ENCODE peak calls at places on chromosomes 13 and 19, in six cellular contexts. One of them, this sample, is unnamed.

GRCh38 chr19:58406818-58407657 is 1.4 kb upstream of the ZNF584 start:
- DNase-seq in transverse colon: no peak
- DNase-seq in choroid plexus epithelial cell: peak; percentile 38
- DNase-seq in tibial artery: no peak
- DNase-seq in AG10803: no peak
- DNase-seq in GM12865: no peak
- DNase-seq in this sample: no peak

GRCh38 chr19:7742991-7743390 is 4.3 kb downstream of the CD209 start:
- DNase-seq in AG10803: no peak
- DNase-seq in tibial artery: no peak
- DNase-seq in transverse colon: no peak
- DNase-seq in choroid plexus epithelial cell: no peak
- DNase-seq in GM12865: no peak
- DNase-seq in this sample: no peak

GRCh38 chr19:1000095-1000494 is at the start of gene GRIN3B:
- DNase-seq in tibial artery: no peak
- DNase-seq in AG10803: peak; percentile 44
- DNase-seq in choroid plexus epithelial cell: peak; percentile 24
- DNase-seq in GM12865: peak; percentile 62
- DNase-seq in transverse colon: peak; percentile 73
- DNase-seq in this sample: no peak

GRCh38 chr19:41882568-41883462 is at the start of gene ARHGEF1:
- DNase-seq in tibial artery: peak; percentile 74
- DNase-seq in choroid plexus epithelial cell: no peak
- DNase-seq in GM12865: peak; percentile 77
- DNase-seq in transverse colon: peak; percentile 75
- DNase-seq in AG10803: peak; percentile 27
- DNase-seq in this sample: no peak

GRCh38 chr13:114311387-114311786 is 2.9 kb upstream of the CHAMP1 start:
- DNase-seq in transverse colon: no peak
- DNase-seq in choroid plexus epithelial cell: no peak
- DNase-seq in GM12865: no peak
- DNase-seq in AG10803: no peak
- DNase-seq in tibial artery: no peak
- DNase-seq in this sample: no peak

GRCh38 chr13:79501538-79502232 is 20.7 kb downstream of the NDFIP2 start:
- DNase-seq in AG10803: peak; percentile 4
- DNase-seq in GM12865: no peak
- DNase-seq in tibial artery: no peak
- DNase-seq in transverse colon: no peak
- DNase-seq in choroid plexus epithelial cell: peak; percentile 32
- DNase-seq in this sample: no peak

GRCh38 chr13:40420160-40420740 is 246.2 kb downstream of the FOXO1 start:
- DNase-seq in AG10803: no peak
- DNase-seq in tibial artery: no peak
- DNase-seq in GM12865: no peak
- DNase-seq in transverse colon: no peak
- DNase-seq in choroid plexus epithelial cell: no peak
- DNase-seq in this sample: no peak

GRCh38 chr19:55777528-55777927 is 8.6 kb downstream of the RFPL4AL1 start:
- DNase-seq in transverse colon: peak; percentile 14
- DNase-seq in tibial artery: no peak
- DNase-seq in AG10803: no peak
- DNase-seq in GM12865: peak; percentile 9
- DNase-seq in choroid plexus epithelial cell: no peak
- DNase-seq in this sample: no peak

GRCh38 chr19:4501005-4501591 is 17.2 kb downstream of the PLIN4 start:
- DNase-seq in GM12865: no peak
- DNase-seq in AG10803: no peak
- DNase-seq in tibial artery: no peak
- DNase-seq in choroid plexus epithelial cell: no peak
- DNase-seq in transverse colon: no peak
- DNase-seq in this sample: no peak

GRCh38 chr19:11814707-11815050 is 606 bp downstream of the ZNF440 start:
- DNase-seq in transverse colon: peak; percentile 24
- DNase-seq in tibial artery: no peak
- DNase-seq in AG10803: peak; percentile 30
- DNase-seq in choroid plexus epithelial cell: peak; percentile 51
- DNase-seq in GM12865: peak; percentile 24
- DNase-seq in this sample: no peak

GRCh38 chr19:42480335-42481095 is 37.8 kb upstream of the CXCL17 start:
- DNase-seq in GM12865: peak; percentile 19
- DNase-seq in tibial artery: no peak
- DNase-seq in choroid plexus epithelial cell: peak; percentile 47
- DNase-seq in AG10803: peak; percentile 59
- DNase-seq in transverse colon: no peak
- DNase-seq in this sample: no peak

GRCh38 chr13:29429496-29429895 is 166.0 kb downstream of the SLC7A1 start:
- DNase-seq in GM12865: no peak
- DNase-seq in tibial artery: no peak
- DNase-seq in choroid plexus epithelial cell: peak; percentile 38
- DNase-seq in AG10803: peak; percentile 80
- DNase-seq in transverse colon: no peak
- DNase-seq in this sample: no peak

GRCh38 chr13:26964278-26965057 is 203.9 kb upstream of the GPR12 start:
- DNase-seq in AG10803: no peak
- DNase-seq in tibial artery: no peak
- DNase-seq in choroid plexus epithelial cell: peak; percentile 30
- DNase-seq in GM12865: no peak
- DNase-seq in transverse colon: no peak
- DNase-seq in this sample: no peak

GRCh38 chr13:96403241-96403640 is 313.3 kb downstream of the HS6ST3 start:
- DNase-seq in choroid plexus epithelial cell: no peak
- DNase-seq in AG10803: no peak
- DNase-seq in tibial artery: no peak
- DNase-seq in transverse colon: no peak
- DNase-seq in GM12865: no peak
- DNase-seq in this sample: no peak

GRCh38 chr13:112249644-112250610 is 126.2 kb upstream of the SPACA7 start:
- DNase-seq in tibial artery: no peak
- DNase-seq in choroid plexus epithelial cell: no peak
- DNase-seq in GM12865: no peak
- DNase-seq in transverse colon: no peak
- DNase-seq in AG10803: no peak
- DNase-seq in this sample: no peak

GRCh38 chr19:7928741-7929701 is 3.1 kb upstream of the CTXN1 start:
- DNase-seq in AG10803: peak; percentile 89
- DNase-seq in choroid plexus epithelial cell: peak; percentile 91
- DNase-seq in transverse colon: no peak
- DNase-seq in tibial artery: peak; percentile 89
- DNase-seq in GM12865: peak; percentile 72
- DNase-seq in this sample: no peak

GRCh38 chr19:51293571-51294210 is 17.8 kb upstream of the IGLON5 start:
- DNase-seq in GM12865: no peak
- DNase-seq in transverse colon: no peak
- DNase-seq in tibial artery: no peak
- DNase-seq in AG10803: no peak
- DNase-seq in choroid plexus epithelial cell: no peak
- DNase-seq in this sample: no peak

GRCh38 chr13:20882206-20882605 is 20.3 kb downstream of the XPO4 start:
- DNase-seq in GM12865: no peak
- DNase-seq in transverse colon: no peak
- DNase-seq in choroid plexus epithelial cell: peak; percentile 41
- DNase-seq in tibial artery: no peak
- DNase-seq in AG10803: peak; percentile 59
- DNase-seq in this sample: no peak

GRCh38 chr19:11384778-11385129 is 640 bp upstream of the EPOR start:
- DNase-seq in GM12865: no peak
- DNase-seq in transverse colon: no peak
- DNase-seq in tibial artery: no peak
- DNase-seq in AG10803: no peak
- DNase-seq in choroid plexus epithelial cell: no peak
- DNase-seq in this sample: no peak

GRCh38 chr19:55563261-55563690 is 17.4 kb downstream of the ZNF579 start:
- DNase-seq in transverse colon: peak; percentile 53
- DNase-seq in choroid plexus epithelial cell: peak; percentile 13
- DNase-seq in AG10803: peak; percentile 41
- DNase-seq in GM12865: no peak
- DNase-seq in tibial artery: no peak
- DNase-seq in this sample: no peak

GRCh38 chr13:71079638-71080037 is 787.4 kb downstream of the DACH1 start:
- DNase-seq in AG10803: no peak
- DNase-seq in choroid plexus epithelial cell: peak; percentile 1
- DNase-seq in tibial artery: no peak
- DNase-seq in transverse colon: no peak
- DNase-seq in GM12865: no peak
- DNase-seq in this sample: no peak

GRCh38 chr13:32147976-32148375 is 116.4 kb downstream of the FRY start:
- DNase-seq in GM12865: no peak
- DNase-seq in choroid plexus epithelial cell: no peak
- DNase-seq in AG10803: no peak
- DNase-seq in tibial artery: no peak
- DNase-seq in transverse colon: no peak
- DNase-seq in this sample: no peak

GRCh38 chr19:11142528-11143171 is 12.9 kb downstream of the SPC24 start:
- DNase-seq in AG10803: peak; percentile 92
- DNase-seq in GM12865: no peak
- DNase-seq in tibial artery: peak; percentile 97
- DNase-seq in transverse colon: peak; percentile 75
- DNase-seq in choroid plexus epithelial cell: peak; percentile 97
- DNase-seq in this sample: no peak

GRCh38 chr19:36244066-36244465 is 29.2 kb downstream of the ZNF146 start:
- DNase-seq in tibial artery: no peak
- DNase-seq in GM12865: no peak
- DNase-seq in choroid plexus epithelial cell: no peak
- DNase-seq in transverse colon: no peak
- DNase-seq in AG10803: no peak
- DNase-seq in this sample: no peak

GRCh38 chr19:36246006-36246391 is 31.1 kb downstream of the ZNF146 start:
- DNase-seq in tibial artery: no peak
- DNase-seq in choroid plexus epithelial cell: no peak
- DNase-seq in transverse colon: no peak
- DNase-seq in AG10803: peak; percentile 27
- DNase-seq in GM12865: no peak
- DNase-seq in this sample: no peak

DNA sequence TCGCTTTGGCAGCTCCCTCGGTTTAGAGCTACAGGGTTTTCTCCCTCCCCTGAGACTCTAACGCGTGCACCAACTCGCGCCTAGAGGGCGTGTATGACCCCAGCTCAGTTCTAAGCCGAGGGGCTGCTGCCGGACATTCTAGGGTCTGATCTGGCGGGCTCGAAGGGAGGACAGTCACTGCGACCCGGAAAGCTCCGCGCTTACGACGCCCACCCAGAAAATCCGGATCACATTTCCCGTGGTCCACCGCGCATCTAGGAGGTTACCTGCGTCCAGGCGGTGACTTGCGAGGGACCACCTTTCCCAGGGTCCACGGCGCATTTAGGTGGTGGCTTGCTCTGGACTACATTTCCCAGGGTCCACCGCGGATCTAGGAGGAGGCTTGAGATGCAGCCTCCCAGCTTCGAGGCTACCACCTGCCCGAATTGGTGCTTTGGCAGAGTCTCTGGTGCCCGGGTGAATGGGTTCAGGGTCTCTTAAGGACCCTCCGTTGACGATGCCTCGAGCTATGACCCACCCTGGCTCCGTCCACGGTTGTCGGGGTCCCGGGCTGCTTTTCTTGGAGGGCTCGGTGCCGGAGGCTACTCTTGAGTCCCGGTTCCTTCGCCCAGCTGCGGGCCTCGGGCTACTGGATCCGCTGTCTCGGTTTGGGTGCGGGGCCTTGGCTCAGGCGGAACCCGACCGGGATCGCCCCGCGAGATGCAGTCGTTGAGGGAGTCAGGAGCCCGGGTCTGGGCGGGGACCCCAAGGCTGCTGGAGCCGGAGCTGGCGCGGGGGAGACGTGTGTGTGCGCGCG is 30.5 kb downstream of the ZNF146 start:
- DNase-seq in tibial artery: no peak
- DNase-seq in GM12865: no peak
- DNase-seq in AG10803: no peak
- DNase-seq in choroid plexus epithelial cell: no peak
- DNase-seq in transverse colon: no peak
- DNase-seq in this sample: no peak
- TF ChIP-seq CTCF in tibial artery: no peak
- TF ChIP-seq CTCF in GM12865: no peak
- TF ChIP-seq CTCF in AG10803: no peak
- TF ChIP-seq CTCF in choroid plexus epithelial cell: no peak
- TF ChIP-seq CTCF in transverse colon: no peak
- TF ChIP-seq CTCF in this sample: no peak

GRCh38 chr13:47298506-47298905 is 401.7 kb upstream of the HTR2A start:
- DNase-seq in choroid plexus epithelial cell: no peak
- DNase-seq in tibial artery: no peak
- DNase-seq in AG10803: no peak
- DNase-seq in GM12865: no peak
- DNase-seq in transverse colon: no peak
- DNase-seq in this sample: no peak

GRCh38 chr13:47299316-47299715 is 402.5 kb upstream of the HTR2A start:
- DNase-seq in GM12865: no peak
- DNase-seq in transverse colon: no peak
- DNase-seq in choroid plexus epithelial cell: no peak
- DNase-seq in tibial artery: no peak
- DNase-seq in AG10803: peak; percentile 5
- DNase-seq in this sample: no peak

GRCh38 chr13:47306991-47307390 is 410.1 kb upstream of the HTR2A start:
- DNase-seq in GM12865: no peak
- DNase-seq in AG10803: no peak
- DNase-seq in transverse colon: no peak
- DNase-seq in tibial artery: no peak
- DNase-seq in choroid plexus epithelial cell: peak; percentile 13
- DNase-seq in this sample: no peak

DNA sequence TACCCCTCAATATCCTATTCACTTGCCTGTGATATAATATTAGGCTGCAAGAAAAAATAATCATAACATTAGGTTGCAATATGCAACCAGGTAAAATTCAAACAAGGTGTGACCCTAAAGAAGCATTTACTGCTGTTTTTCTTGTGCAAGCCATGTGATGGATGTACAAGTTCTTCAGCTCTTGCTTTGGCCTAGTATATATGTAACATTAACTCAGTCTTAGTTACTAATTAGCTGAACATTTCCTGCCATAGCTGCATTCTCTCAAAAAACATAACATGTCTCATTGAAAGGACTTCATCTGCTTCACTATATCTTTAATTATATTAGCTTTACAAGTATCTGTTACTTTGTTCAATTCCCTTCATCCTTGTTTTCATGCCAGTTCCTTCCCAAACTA is 406.8 kb upstream of the HTR2A start:
- DNase-seq in GM12865: no peak
- DNase-seq in tibial artery: no peak
- DNase-seq in choroid plexus epithelial cell: no peak
- DNase-seq in transverse colon: no peak
- DNase-seq in AG10803: no peak
- DNase-seq in this sample: no peak
- H3K4me3 ChIP-seq in GM12865: no peak overlapping the region
- H3K4me3 ChIP-seq in tibial artery: no peak overlapping the region
- H3K4me3 ChIP-seq in choroid plexus epithelial cell: no peak overlapping the region
- H3K4me3 ChIP-seq in transverse colon: no peak overlapping the region
- H3K4me3 ChIP-seq in AG10803: no peak overlapping the region
- H3K4me3 ChIP-seq in this sample: no peak overlapping the region

GRCh38 chr13:103898481-103898880 is 832.3 kb upstream of the SLC10A2 start:
- DNase-seq in GM12865: no peak
- DNase-seq in tibial artery: no peak
- DNase-seq in choroid plexus epithelial cell: no peak
- DNase-seq in transverse colon: no peak
- DNase-seq in AG10803: no peak
- DNase-seq in this sample: no peak
- TF ChIP-seq CTCF in GM12865: no peak
- TF ChIP-seq CTCF in tibial artery: no peak
- TF ChIP-seq CTCF in choroid plexus epithelial cell: no peak
- TF ChIP-seq CTCF in transverse colon: no peak
- TF ChIP-seq CTCF in AG10803: no peak
- TF ChIP-seq CTCF in this sample: no peak

GRCh38 chr13:60591348-60591747 is 194.3 kb downstream of the TDRD3 start:
- DNase-seq in tibial artery: no peak
- DNase-seq in AG10803: peak; percentile 90
- DNase-seq in GM12865: peak; percentile 53
- DNase-seq in choroid plexus epithelial cell: peak; percentile 42
- DNase-seq in transverse colon: no peak
- DNase-seq in this sample: no peak
- H3K4me3 ChIP-seq in tibial artery: no peak overlapping the region
- H3K4me3 ChIP-seq in AG10803: no peak overlapping the region
- H3K4me3 ChIP-seq in GM12865: no peak overlapping the region
- H3K4me3 ChIP-seq in choroid plexus epithelial cell: no peak overlapping the region
- H3K4me3 ChIP-seq in transverse colon: no peak overlapping the region
- H3K4me3 ChIP-seq in this sample: no peak overlapping the region

This sample was measured in GM12864.